ENCODE peak calls at places on chromosomes 5 and 9, in five cellular contexts. C is A549, W is GM20000, N is IMR-90, J is endodermal cell. I is an unnamed sample.

GRCh38 chr5:163696270-163696887 is 191.0 kb downstream of the MAT2B start:
- DNase-seq in C (peak; percentile 9), W (peak; percentile 43), N (peak; percentile 89), J (peak; percentile 84), I (no peak)

GRCh38 chr9:38432922-38433510 is 8.8 kb upstream of the IGFBPL1 start:
- DNase-seq in W (no peak), C (peak; percentile 34), J (no peak), N (peak; percentile 54), I (no peak)

GRCh38 chr5:158373623-158374375 is 514.9 kb upstream of the CLINT1 start:
- DNase-seq in J (no peak), N (no peak), C (no peak), W (no peak), I (no peak)

GRCh38 chr5:32165597-32165996 is 8.5 kb downstream of the GOLPH3 start:
- DNase-seq in W (no peak), C (no peak), J (no peak), N (no peak), I (no peak)

GRCh38 chr9:87097238-87097637 is 149.9 kb upstream of the GAS1 start:
- DNase-seq in J (no peak), W (no peak), N (no peak), C (no peak), I (no peak)

GRCh38 chr9:92774274-92774673 is 9.6 kb upstream of the BICD2 start:
- DNase-seq in W (no peak), N (peak; percentile 97), C (no peak), J (no peak), I (no peak)

GRCh38 chr5:68661237-68661636 is 432.6 kb upstream of the SLC30A5 start:
- DNase-seq in W (peak; percentile 32), J (peak; percentile 82), N (peak; percentile 22), C (peak; percentile 13), I (no peak)

GRCh38 chr5:86143837-86144236 is 473.9 kb upstream of the COX7C start:
- DNase-seq in J (no peak), N (no peak), C (no peak), W (no peak), I (no peak)

GRCh38 chr5:76544268-76544926 is 78.8 kb downstream of the F2RL2 start:
- DNase-seq in N (peak; percentile 13), C (peak; percentile 44), W (peak; percentile 52), J (peak; percentile 78), I (no peak)

GRCh38 chr9:15211994-15212501 is 95.0 kb downstream of the TTC39B start:
- DNase-seq in W (no peak), N (peak; percentile 49), J (no peak), C (no peak), I (no peak)

GRCh38 chr9:129714393-129715051 is 38.3 kb downstream of the PTGES start:
- DNase-seq in W (no peak), J (no peak), C (no peak), N (no peak), I (no peak)

GRCh38 chr9:34098307-34098706 is 28.2 kb downstream of the DCAF12 start:
- DNase-seq in C (no peak), W (peak; percentile 33), J (no peak), N (no peak), I (no peak)

GRCh38 chr5:51225671-51226419 is 157.4 kb upstream of the ISL1 start:
- DNase-seq in W (no peak), J (peak; percentile 73), N (no peak), C (no peak), I (no peak)

GRCh38 chr9:120918931-120919638 is 7.5 kb downstream of the TRAF1 start:
- DNase-seq in N (no peak), C (no peak), J (no peak), W (no peak), I (no peak)

GRCh38 chr5:109411627-109412026 is 1.9 kb upstream of the PJA2 start:
- DNase-seq in C (peak; percentile 15), J (no peak), N (peak; percentile 97), W (no peak), I (no peak)

GRCh38 chr5:92841604-92842155 is 739.3 kb downstream of the NR2F1-AS1 start:
- DNase-seq in J (no peak), W (no peak), N (no peak), C (no peak), I (no peak)

GRCh38 chr5:92835712-92836111 is 745.3 kb downstream of the NR2F1-AS1 start:
- DNase-seq in W (no peak), J (no peak), C (no peak), N (no peak), I (no peak)

GRCh38 chr5:92836861-92837755 is 743.9 kb downstream of the NR2F1-AS1 start:
- DNase-seq in J (no peak), W (no peak), N (peak; percentile 81), C (no peak), I (no peak)

DNA sequence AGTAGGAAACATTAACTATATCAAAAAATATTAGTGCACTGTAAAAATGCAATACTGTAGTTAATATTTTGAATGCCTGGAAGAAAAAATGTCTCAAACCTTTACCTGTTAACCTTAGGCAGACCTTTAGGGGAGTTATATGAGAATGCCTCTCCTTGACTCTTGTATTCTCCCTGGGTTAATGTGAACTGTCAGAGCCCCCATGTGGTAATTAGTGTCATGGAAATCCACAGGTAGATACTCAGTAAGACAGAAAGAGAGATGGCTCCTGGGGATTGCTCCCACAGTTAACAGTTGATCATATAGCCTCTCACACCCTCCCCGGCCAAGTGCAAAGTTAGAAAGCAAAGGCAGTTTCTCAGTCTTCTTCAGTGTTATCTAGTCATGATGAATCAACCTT is 742.8 kb downstream of the NR2F1-AS1 start:
- DNase-seq in J (peak; percentile 56), N (no peak), C (peak; percentile 15), W (peak; percentile 2), I (no peak)
- TF ChIP-seq CTCF in J (peak; percentile 75), N (peak; percentile 4), C (peak; percentile 32), W (no peak), I (peak; percentile 39)

GRCh38 chr9:82912639-82913038 is 150.3 kb downstream of the RASEF start:
- DNase-seq in W (no peak), N (no peak), C (no peak), J (no peak), I (no peak)
- TF ChIP-seq CTCF in W (no peak), N (no peak), C (peak; percentile 26), J (peak; percentile 74), I (peak; percentile 57)

GRCh38 chr5:56816546-56817081 is 1.3 kb downstream of the MAP3K1 start:
- DNase-seq in C (peak; percentile 57), J (peak; percentile 86), N (peak; percentile 54), W (peak; percentile 80), I (peak; percentile 93)
- TF ChIP-seq CTCF in C (no peak), J (peak; percentile 22), N (no peak), W (no peak), I (no peak)

DNA sequence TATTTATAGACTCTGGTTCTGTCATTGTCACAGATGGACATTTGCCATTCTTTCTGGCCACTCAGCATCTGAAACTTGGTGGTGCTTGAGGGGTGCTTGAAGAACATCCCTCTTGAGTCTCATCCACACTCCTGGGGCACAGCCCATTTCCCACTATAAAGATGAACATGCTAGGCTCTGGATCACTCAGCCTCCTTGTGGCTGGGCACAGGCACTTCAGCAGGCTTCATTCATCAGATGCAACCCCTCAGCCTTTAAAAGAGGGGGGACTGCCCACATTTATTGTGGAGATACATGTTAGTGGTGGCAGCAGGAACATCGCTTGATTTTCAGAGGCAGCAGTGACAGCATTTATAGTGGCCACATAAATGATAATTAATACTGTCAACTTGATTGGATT is 124.7 kb upstream of the NIPBL start:
- DNase-seq in N (no peak), J (peak; percentile 65), C (no peak), W (no peak), I (no peak)
- TF ChIP-seq CTCF in N (no peak), J (peak; percentile 72), C (no peak), W (no peak), I (peak; percentile 21)